ENCODE peak calls at places on chromosomes 3 and 15, in seven cellular contexts. O is HCT116, F is A549, L is Peyer's patch, N is testis, U is NB4, A is adrenal gland. P is an unnamed sample.
A peak's percentile ranks its signal among the peaks of the same experiment; 100 is the strongest.

GRCh38 chr15:57440799-57441198 is 64.5 kb downstream of the CGNL1 start:
- DNase-seq in O (no peak), F (no peak), L (no peak), N (no peak), U (no peak), A (no peak), P (no peak)

GRCh38 chr3:102295756-102296155 is 139.1 kb upstream of the ZPLD1 start:
- DNase-seq in O (no peak), F (no peak), L (no peak), N (no peak), U (no peak), A (no peak), P (no peak)

GRCh38 chr3:107988464-107989156 is 102.2 kb downstream of the CD47 start:
- DNase-seq in O (no peak), F (peak; percentile 35), L (no peak), N (peak; percentile 42), U (no peak), A (peak; percentile 38), P (peak; percentile 66)

GRCh38 chr3:153163349-153164008 is 1.5 kb downstream of the RAP2B start:
- DNase-seq in O (no peak), F (peak; percentile 42), L (no peak), N (peak; percentile 56), U (peak; percentile 63), A (peak; percentile 28), P (no peak)

GRCh38 chr15:96333194-96334016 is 2.9 kb downstream of the NR2F2 start:
- DNase-seq in O (no peak), F (no peak), L (no peak), N (no peak), U (peak; percentile 66), A (peak; percentile 56), P (peak; percentile 69)

GRCh38 chr15:23647421-23648375 is at the start of gene MAGEL2:
- DNase-seq in O (no peak), F (no peak), L (no peak), N (no peak), U (peak; percentile 4), A (no peak), P (no peak)

GRCh38 chr3:173008978-173009377 is 132.1 kb downstream of the SPATA16 start:
- DNase-seq in O (no peak), F (no peak), L (no peak), N (no peak), U (no peak), A (no peak), P (no peak)

GRCh38 chr3:135432402-135432801 is 533.1 kb upstream of the PPP2R3A start:
- DNase-seq in O (no peak), F (no peak), L (no peak), N (no peak), U (no peak), A (no peak), P (no peak)

GRCh38 chr15:39199076-39199475 is 381.8 kb upstream of the THBS1 start:
- DNase-seq in O (no peak), F (no peak), L (no peak), N (no peak), U (no peak), A (no peak), P (peak; percentile 62)

GRCh38 chr15:64892850-64893403 is 18.8 kb upstream of the ANKDD1A start:
- DNase-seq in O (no peak), F (no peak), L (peak; percentile 47), N (peak; percentile 62), U (peak; percentile 90), A (no peak), P (no peak)

GRCh38 chr15:40909662-40910625 is 15.7 kb downstream of the VPS18 start:
- DNase-seq in O (no peak), F (no peak), L (no peak), N (no peak), U (peak; percentile 80), A (peak; percentile 90), P (no peak)

GRCh38 chr3:59081071-59081470 is 31.2 kb upstream of the CFAP20DC start:
- DNase-seq in O (no peak), F (no peak), L (no peak), N (no peak), U (no peak), A (no peak), P (no peak)

GRCh38 chr15:56261854-56262509 is 18.3 kb upstream of the RFX7 start:
- DNase-seq in O (no peak), F (peak; percentile 59), L (no peak), N (no peak), U (no peak), A (no peak), P (no peak)

GRCh38 chr3:10594915-10595314 is 89.5 kb upstream of the ATP2B2 start:
- DNase-seq in O (peak; percentile 62), F (peak; percentile 56), L (no peak), N (peak; percentile 82), U (peak; percentile 87), A (peak; percentile 76), P (no peak)

GRCh38 chr15:27382296-27382695 is 411.3 kb downstream of the GABRG3 start:
- DNase-seq in O (no peak), F (no peak), L (no peak), N (no peak), U (no peak), A (no peak), P (no peak)

GRCh38 chr15:77107531-77108355 is 36.8 kb upstream of the TSPAN3 start:
- DNase-seq in O (no peak), F (peak; percentile 53), L (peak; percentile 27), N (peak; percentile 62), U (peak; percentile 67), A (peak; percentile 61), P (peak; percentile 43)

GRCh38 chr15:66880380-66881155 is 178.5 kb downstream of the SMAD6 start:
- DNase-seq in O (no peak), F (no peak), L (no peak), N (peak; percentile 2), U (peak; percentile 59), A (peak; percentile 17), P (peak; percentile 30)

GRCh38 chr3:159632847-159633246 is 355.8 kb upstream of the IL12A start:
- DNase-seq in O (no peak), F (peak; percentile 52), L (no peak), N (no peak), U (no peak), A (no peak), P (no peak)

GRCh38 chr3:185843126-185843525 is 18.3 kb upstream of the IGF2BP2 start:
- DNase-seq in O (no peak), F (no peak), L (no peak), N (no peak), U (no peak), A (no peak), P (no peak)

GRCh38 chr3:71478568-71478967 is 105.0 kb downstream of the FOXP1 start:
- DNase-seq in O (no peak), F (no peak), L (no peak), N (no peak), U (no peak), A (no peak), P (no peak)

DNA sequence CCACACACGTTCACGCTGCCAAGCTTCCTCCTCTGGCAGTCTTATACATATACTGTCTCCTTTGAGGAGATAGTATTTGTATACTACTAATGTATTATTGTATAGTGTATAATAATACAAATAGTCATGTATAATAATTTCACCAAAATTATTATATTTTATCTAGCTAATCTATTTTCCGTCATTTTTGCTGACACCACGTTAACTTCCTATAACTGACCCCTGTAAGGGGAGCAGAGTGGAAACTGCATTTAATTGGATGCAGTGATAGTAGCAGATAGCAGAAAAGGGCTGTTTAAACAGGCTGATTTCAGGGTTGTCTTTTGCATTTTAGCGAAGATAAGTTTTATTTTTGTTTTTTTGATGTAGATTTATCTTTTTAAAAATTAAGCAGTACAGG is 30.5 kb upstream of the TMEM42 start:
- DNase-seq in O (no peak), F (no peak), L (no peak), N (no peak), U (no peak), A (no peak), P (no peak)
- TF ChIP-seq CTCF in O (no peak), F (no peak), L (no peak), N (no peak), U (no peak), A (no peak), P (no peak)

GRCh38 chr3:127226946-127227842 is 34.3 kb downstream of the PRR23E start:
- DNase-seq in O (peak; percentile 34), F (peak; percentile 4), L (no peak), N (no peak), U (peak; percentile 50), A (no peak), P (no peak)
- H3K4me3 ChIP-seq in O (peak overlapping the region; percentile 40), F (no peak overlapping the region), L (no peak overlapping the region), N (no peak overlapping the region), U (no peak overlapping the region), A (no peak overlapping the region), P (no peak overlapping the region)

DNA sequence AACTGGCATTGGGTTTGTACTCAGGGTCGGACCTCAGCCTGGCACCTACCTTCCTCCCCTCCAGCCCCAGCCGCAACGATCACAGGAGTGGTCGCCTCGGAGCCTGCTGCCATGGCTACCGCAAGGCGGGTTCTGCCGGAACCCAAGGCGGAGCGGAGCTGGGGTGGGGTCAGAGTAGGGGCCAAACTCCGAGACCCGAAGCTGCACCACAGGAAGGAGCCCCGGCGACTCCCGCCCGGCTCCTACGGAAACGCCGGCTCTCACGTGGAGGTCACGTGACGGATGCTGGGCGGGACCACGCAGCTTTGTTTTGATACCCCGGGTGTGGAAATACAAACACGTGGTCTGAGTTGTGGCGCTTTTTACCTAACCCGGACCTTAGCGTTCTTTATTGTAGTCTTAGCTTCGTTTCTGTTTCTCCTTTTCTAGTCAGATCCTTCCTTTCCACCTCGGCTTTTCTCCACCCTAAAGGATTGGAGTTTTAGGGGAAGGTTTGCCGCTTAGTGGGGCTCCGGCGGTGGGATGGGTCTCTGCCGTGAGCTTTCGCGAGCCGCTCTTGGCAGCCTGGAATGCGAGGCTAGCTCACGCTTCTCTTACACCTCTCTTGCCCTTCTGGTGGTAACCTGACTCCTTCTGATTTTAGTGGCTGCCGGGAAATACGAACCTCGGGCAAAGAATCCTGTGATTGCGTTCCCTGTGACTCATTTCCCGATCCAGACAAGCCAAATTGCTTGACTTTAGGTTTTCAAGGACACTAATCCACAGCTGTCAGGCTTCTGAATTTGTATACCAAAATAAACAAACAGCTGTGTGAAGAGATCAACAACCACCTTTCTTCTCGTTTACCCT is at the start of gene HSPBAP1:
- DNase-seq in O (peak; percentile 87), F (peak; percentile 92), L (peak; percentile 97), N (peak; percentile 97), U (peak; percentile 93), A (peak; percentile 94), P (peak; percentile 96)
- TF ChIP-seq POLR2A in O (peak; percentile 51), F (peak; percentile 74), L (peak; percentile 52), N (peak; percentile 5), U (peak; percentile 44), A (peak; percentile 81), P (no peak)

DNA sequence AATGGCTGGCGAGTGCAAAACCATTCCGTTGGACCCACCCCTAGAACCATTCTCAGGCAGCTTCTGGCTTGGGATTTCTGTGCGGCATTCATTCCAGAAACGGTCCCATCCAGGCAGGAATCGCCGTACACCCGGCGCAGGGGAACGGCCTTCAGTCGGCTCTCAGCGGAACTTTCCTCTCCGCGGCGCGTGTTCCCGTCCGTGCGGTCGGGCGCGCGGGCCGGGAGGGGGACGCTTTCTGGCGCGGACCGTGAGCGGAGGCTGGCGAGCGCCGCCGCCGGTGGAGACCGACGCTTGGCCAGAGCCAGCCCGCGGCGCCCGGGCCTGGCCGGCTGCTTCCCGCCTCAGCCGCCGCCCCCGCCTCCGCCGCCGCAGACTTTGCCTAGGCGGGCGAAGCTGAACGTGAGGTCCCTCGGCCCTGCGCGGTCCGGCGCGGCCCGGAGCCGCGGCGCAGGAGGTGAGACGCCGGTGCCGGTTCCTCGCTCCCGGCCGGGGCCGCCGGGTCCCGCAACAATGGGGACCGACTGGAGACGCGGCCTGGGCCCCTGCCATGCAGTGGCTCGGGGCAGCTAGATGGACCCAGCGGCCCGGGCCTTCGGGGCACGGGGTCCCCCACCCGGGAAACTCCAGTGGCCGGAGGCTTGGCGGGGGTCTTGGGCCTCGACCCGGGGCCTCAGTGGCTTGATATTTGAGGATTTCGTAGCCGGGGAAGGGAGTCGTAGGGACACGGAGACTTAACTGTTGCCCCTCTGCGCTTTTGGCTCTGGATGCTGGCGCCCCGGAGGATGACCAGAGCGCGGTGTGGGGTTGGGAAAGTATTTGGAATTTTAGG is at the start of gene RAD54L2:
- DNase-seq in O (peak; percentile 56), F (peak; percentile 84), L (peak; percentile 62), N (peak; percentile 81), U (peak; percentile 88), A (peak; percentile 83), P (peak; percentile 85)
- TF ChIP-seq CTCF in O (peak; percentile 9), F (peak; percentile 36), L (peak; percentile 47), N (peak; percentile 21), U (no peak), A (no peak), P (peak; percentile 48)